ENCODE peak calls at places on chromosomes 13 and 19, in seven cellular contexts. Y, C, H, P, O, M and Q are unnamed samples.

GRCh38 chr19:1874554-1875185 is 10.6 kb downstream of the ABHD17A start:
- DNase-seq in H (no peak), C (no peak), Y (no peak), P (no peak), O (peak), M (no peak), Q (no peak)

GRCh38 chr13:45280751-45281634 is 60.0 kb downstream of the TPT1 start:
- DNase-seq in P (no peak), C (peak), O (peak), M (peak), Y (peak), H (no peak), Q (no peak)

GRCh38 chr13:26983533-26984315 is 187.9 kb downstream of the USP12 start:
- DNase-seq in P (no peak), M (no peak), H (no peak), O (no peak), Y (no peak), C (no peak), Q (no peak)

GRCh38 chr19:35306473-35307246 is 14.7 kb downstream of the MAG start:
- DNase-seq in Y (no peak), P (no peak), M (no peak), O (no peak), C (peak), H (no peak), Q (peak)

GRCh38 chr19:10805075-10805757 is 30.8 kb downstream of the TMED1 start:
- DNase-seq in Y (no peak), P (no peak), H (peak), C (no peak), O (no peak), M (no peak), Q (no peak)

GRCh38 chr19:32615569-32615968 is 34.6 kb downstream of the PDCD5 start:
- DNase-seq in M (no peak), Y (no peak), H (no peak), O (no peak), P (no peak), C (no peak), Q (no peak)

GRCh38 chr13:34926513-34926912 is 15.6 kb upstream of the NBEA start:
- DNase-seq in C (no peak), Y (no peak), M (no peak), P (no peak), H (no peak), O (peak), Q (no peak)

GRCh38 chr19:4114181-4114580 is 9.7 kb downstream of the MAP2K2 start:
- DNase-seq in M (no peak), C (no peak), P (no peak), O (no peak), H (no peak), Y (no peak), Q (no peak)

GRCh38 chr19:54206030-54206830 is 5.6 kb downstream of the RPS9 start:
- DNase-seq in O (no peak), Y (peak), H (no peak), M (no peak), C (no peak), P (no peak), Q (no peak)

GRCh38 chr13:50244913-50245574 is 229.8 kb downstream of the KCNRG start:
- DNase-seq in O (peak), C (peak), M (peak), Y (no peak), P (no peak), H (no peak), Q (no peak)

GRCh38 chr13:27311518-27312208 is 41.0 kb downstream of the RASL11A start:
- DNase-seq in O (no peak), Y (no peak), P (no peak), H (no peak), C (no peak), M (no peak), Q (no peak)

GRCh38 chr13:39044536-39044935 is 6.3 kb downstream of the NHLRC3 start:
- DNase-seq in Y (no peak), O (no peak), P (no peak), C (no peak), H (no peak), M (no peak), Q (no peak)

GRCh38 chr13:106691861-106692260 is 123.9 kb upstream of the ARGLU1 start:
- DNase-seq in O (no peak), C (no peak), M (no peak), H (no peak), P (no peak), Y (no peak), Q (no peak)

GRCh38 chr13:45296259-45296658 is 44.7 kb downstream of the TPT1 start:
- DNase-seq in M (no peak), H (no peak), C (no peak), P (no peak), O (no peak), Y (no peak), Q (no peak)

GRCh38 chr13:113956571-113956970 is 17.3 kb downstream of the C13orf46 start:
- DNase-seq in H (no peak), O (no peak), C (no peak), M (no peak), Y (peak), P (no peak), Q (peak)

GRCh38 chr19:49114630-49115363 is 627 bp downstream of the LIN7B start:
- DNase-seq in Y (peak), P (no peak), H (no peak), C (peak), M (no peak), O (no peak), Q (no peak)

GRCh38 chr13:30157616-30157993 is 149.7 kb downstream of the KATNAL1 start:
- DNase-seq in P (no peak), H (peak), O (no peak), C (no peak), Y (no peak), M (no peak), Q (no peak)

GRCh38 chr19:3161453-3161852 is 17.1 kb upstream of the S1PR4 start:
- DNase-seq in P (no peak), M (no peak), Y (peak), H (no peak), O (no peak), C (no peak), Q (no peak)

GRCh38 chr19:47036233-47036651 is 12.2 kb downstream of the TMEM160 start:
- DNase-seq in C (no peak), H (no peak), Y (no peak), P (no peak), O (no peak), M (no peak), Q (no peak)

GRCh38 chr13:26469602-26470001 is 87.9 kb upstream of the WASF3 start:
- DNase-seq in C (no peak), H (peak), M (no peak), P (no peak), O (no peak), Y (no peak), Q (no peak)

GRCh38 chr19:45769821-45770191 is 754 bp upstream of the SIX5 start:
- DNase-seq in M (no peak), O (no peak), C (peak), H (no peak), P (no peak), Y (no peak), Q (peak)

GRCh38 chr19:2711175-2711936 is 8.9 kb upstream of the GNG7 start:
- DNase-seq in H (no peak), C (no peak), Y (no peak), O (no peak), P (no peak), M (no peak), Q (no peak)

GRCh38 chr19:46766569-46767317 is 20.5 kb upstream of the STRN4 start:
- DNase-seq in H (no peak), M (no peak), Y (peak), O (no peak), P (no peak), C (peak), Q (no peak)

GRCh38 chr19:45587873-45588272 is 3.3 kb upstream of the OPA3 start:
- DNase-seq in C (no peak), P (no peak), Y (no peak), O (no peak), H (no peak), M (no peak), Q (no peak)

GRCh38 chr13:77733674-77734073 is 36.2 kb downstream of the SLAIN1 start:
- DNase-seq in H (no peak), O (no peak), Y (no peak), P (no peak), C (no peak), M (no peak), Q (no peak)

GRCh38 chr19:33868076-33868735 is 71.5 kb downstream of the KCTD15 start:
- DNase-seq in H (no peak), C (no peak), M (no peak), O (no peak), P (no peak), Y (no peak), Q (no peak)

GRCh38 chr19:55113570-55114039 is 3.8 kb downstream of the PPP1R12C start:
- DNase-seq in O (peak), M (peak), P (no peak), H (peak), C (no peak), Y (peak), Q (peak)

GRCh38 chr19:801030-801860 is 4.0 kb downstream of the PTBP1 start:
- DNase-seq in P (no peak), C (no peak), H (peak), M (peak), Y (peak), O (peak), Q (no peak)

GRCh38 chr19:14383556-14383897 is 2.3 kb downstream of the ADGRE5 start:
- DNase-seq in C (no peak), P (no peak), O (no peak), H (no peak), Y (no peak), M (no peak), Q (no peak)

GRCh38 chr19:4401482-4402170 is 814 bp upstream of the CHAF1A start:
- DNase-seq in Y (no peak), P (no peak), O (no peak), H (no peak), M (no peak), C (no peak), Q (no peak)